ENCODE peak calls at places on chromosomes 16 and 17, in seven cellular contexts. J, C, Q, W, U, R and N are unnamed samples.
A peak's percentile ranks its signal among the peaks of the same experiment; 100 is the strongest.

GRCh38 chr17:76911299-76912007 is 43.2 kb downstream of the MGAT5B start:
- DNase-seq in W (no peak), J (no peak), U (no peak), C (no peak), Q (no peak), R (no peak), N (no peak)

GRCh38 chr17:78315355-78316114 is 44.3 kb downstream of the SOCS3 start:
- DNase-seq in Q (peak; percentile 92), C (peak; percentile 94), R (peak; percentile 26), W (peak; percentile 97), J (no peak), U (peak; percentile 93), N (peak; percentile 65)

GRCh38 chr16:80887062-80887461 is 82.7 kb upstream of the CDYL2 start:
- DNase-seq in W (no peak), J (no peak), R (no peak), Q (no peak), U (no peak), C (no peak), N (no peak)

GRCh38 chr17:6995500-6996255 is at the start of gene ALOX12:
- DNase-seq in J (no peak), Q (no peak), C (no peak), R (no peak), W (no peak), U (peak; percentile 76), N (no peak)

GRCh38 chr17:46837521-46837920 is 13.9 kb upstream of the WNT9B start:
- DNase-seq in R (no peak), J (no peak), Q (no peak), U (no peak), C (no peak), W (no peak), N (no peak)

GRCh38 chr16:80778707-80779106 is 25.7 kb downstream of the CDYL2 start:
- DNase-seq in J (no peak), R (no peak), W (no peak), U (no peak), Q (no peak), C (peak; percentile 32), N (no peak)

GRCh38 chr17:80225230-80225629 is 5.0 kb downstream of the SLC26A11 start:
- DNase-seq in R (no peak), J (no peak), Q (no peak), W (no peak), U (no peak), C (no peak), N (no peak)

GRCh38 chr16:24609740-24610420 is 70.5 kb downstream of the RBBP6 start:
- DNase-seq in U (peak; percentile 70), C (peak; percentile 62), Q (peak; percentile 31), W (peak; percentile 78), R (no peak), J (no peak), N (peak; percentile 77)

GRCh38 chr16:46976550-46976949 is 3.1 kb upstream of the DNAJA2 start:
- DNase-seq in U (peak; percentile 24), W (no peak), R (no peak), J (no peak), C (no peak), Q (no peak), N (no peak)

GRCh38 chr16:81945665-81946064 is 65.6 kb downstream of the SDR42E1 start:
- DNase-seq in W (no peak), U (no peak), R (no peak), Q (peak; percentile 12), C (peak; percentile 56), J (no peak), N (no peak)

GRCh38 chr16:69376393-69377059 is 9.3 kb downstream of the TERF2 start:
- DNase-seq in R (no peak), W (no peak), U (no peak), C (no peak), Q (no peak), J (no peak), N (no peak)

GRCh38 chr17:33220031-33220430 is 73.1 kb downstream of the ASIC2 start:
- DNase-seq in J (no peak), R (no peak), W (no peak), U (no peak), C (no peak), Q (no peak), N (no peak)

GRCh38 chr17:50185724-50186545 is 15.5 kb downstream of the COL1A1 start:
- DNase-seq in Q (peak; percentile 54), W (no peak), J (no peak), U (no peak), R (no peak), C (peak; percentile 58), N (no peak)

GRCh38 chr16:55386534-55387296 is 62.7 kb downstream of the IRX6 start:
- DNase-seq in U (peak; percentile 71), W (no peak), R (no peak), J (no peak), C (no peak), Q (no peak), N (no peak)

GRCh38 chr17:73139296-73139695 is 25.5 kb upstream of the SSTR2 start:
- DNase-seq in J (no peak), Q (no peak), R (no peak), C (no peak), W (no peak), U (no peak), N (no peak)

GRCh38 chr16:19238386-19238785 is 47.1 kb upstream of the CLEC19A start:
- DNase-seq in U (no peak), W (peak; percentile 19), Q (no peak), C (no peak), R (no peak), J (no peak), N (no peak)

GRCh38 chr16:82653550-82654511 is 27.1 kb downstream of the CDH13 start:
- DNase-seq in R (peak; percentile 52), J (peak; percentile 39), Q (peak; percentile 95), W (no peak), C (peak; percentile 93), U (peak; percentile 87), N (peak; percentile 57)

GRCh38 chr17:78716814-78717393 is 65.2 kb downstream of the CYTH1 start:
- DNase-seq in Q (peak; percentile 22), U (peak; percentile 54), R (no peak), J (no peak), W (peak; percentile 74), C (peak; percentile 28), N (no peak)

GRCh38 chr17:3036800-3037199 is 26.6 kb downstream of the OR1D5 start:
- DNase-seq in U (no peak), Q (no peak), W (no peak), C (no peak), J (no peak), R (no peak), N (no peak)

DNA sequence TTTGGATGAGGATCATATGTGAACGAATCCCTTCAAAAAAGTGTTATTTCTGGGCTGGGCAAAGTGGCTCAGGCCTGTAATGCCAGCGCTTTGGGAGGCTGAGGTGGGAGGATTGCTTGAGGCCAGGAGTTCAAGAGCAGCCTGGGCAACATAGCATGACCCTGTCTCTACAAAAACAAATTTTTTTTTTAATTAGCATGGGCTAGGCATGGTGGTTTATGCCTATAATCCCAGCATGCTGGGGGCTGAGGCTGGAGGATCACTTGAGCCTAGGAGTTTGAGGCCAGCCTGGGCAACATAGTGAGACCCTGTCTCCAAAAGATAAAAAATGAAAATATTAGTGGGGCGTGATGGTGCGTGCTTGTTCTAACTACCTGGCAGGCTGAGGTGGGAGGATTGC is 4.6 kb downstream of the TAOK1 start:
- DNase-seq in J (no peak), R (no peak), U (no peak), Q (no peak), W (no peak), C (no peak), N (no peak)
- H3K4me3 ChIP-seq in J (no peak overlapping the region), R (no peak overlapping the region), U (no peak overlapping the region), Q (no peak overlapping the region), W (no peak overlapping the region), C (no peak overlapping the region), N (no peak overlapping the region)

DNA sequence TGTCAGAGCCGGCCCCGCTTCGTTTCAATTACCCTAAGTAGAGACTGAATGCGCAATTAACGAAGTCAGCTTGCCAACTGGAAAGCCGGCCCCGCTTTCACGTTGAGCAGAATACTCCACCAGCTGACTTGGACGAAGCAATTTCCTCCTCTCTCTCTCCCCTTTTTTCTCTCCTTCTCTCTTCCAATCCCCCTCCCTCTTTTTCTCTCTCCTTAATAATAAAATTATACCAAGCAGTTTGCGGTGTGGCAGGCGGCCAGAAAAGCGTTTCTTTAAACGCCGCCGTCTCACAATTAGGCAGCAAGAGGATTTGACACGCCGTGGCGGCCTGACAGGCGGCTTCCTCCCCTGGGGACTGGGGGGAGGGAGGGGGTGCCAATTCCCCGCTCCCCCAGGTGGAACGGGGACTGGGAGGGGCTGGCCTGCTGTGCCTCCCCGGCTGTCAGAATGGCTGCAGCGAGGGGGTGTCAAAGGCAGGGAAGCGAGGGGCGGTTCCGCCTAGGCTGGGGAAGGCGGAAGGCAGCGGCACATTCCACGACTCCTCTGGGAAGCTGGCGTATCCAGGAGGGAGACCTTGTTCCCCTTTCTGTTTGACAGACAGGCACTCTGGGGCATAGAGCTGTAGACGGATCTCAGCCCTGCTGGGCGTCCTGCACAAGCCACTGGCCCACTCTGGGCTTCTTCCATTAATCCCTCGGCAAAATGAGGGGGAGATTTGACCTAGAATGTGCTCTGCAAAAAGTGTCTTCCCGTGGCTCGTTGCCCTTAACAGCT is 52.8 kb downstream of the SREBF1 start:
- DNase-seq in Q (no peak), J (no peak), R (no peak), C (peak; percentile 38), W (no peak), U (no peak), N (peak; percentile 79)
- H3K4me3 ChIP-seq in Q (no peak overlapping the region), J (peak overlapping the region; percentile 48), R (peak overlapping the region; percentile 68), C (no peak overlapping the region), W (peak overlapping the region; percentile 76), U (no peak overlapping the region), N (peak overlapping the region; percentile 84)

GRCh38 chr17:59362811-59363205 is 31.4 kb downstream of the YPEL2 start:
- DNase-seq in Q (no peak), J (no peak), U (no peak), R (no peak), C (no peak), W (no peak), N (no peak)

GRCh38 chr17:59357929-59358328 is 26.5 kb downstream of the YPEL2 start:
- DNase-seq in W (no peak), J (no peak), R (no peak), C (peak; percentile 93), Q (peak; percentile 73), U (peak; percentile 90), N (no peak)

GRCh38 chr17:59365383-59365981 is 34.0 kb downstream of the YPEL2 start:
- DNase-seq in J (no peak), R (no peak), U (no peak), W (no peak), C (no peak), Q (no peak), N (no peak)

GRCh38 chr17:59361916-59362810 is 30.7 kb downstream of the YPEL2 start:
- DNase-seq in W (no peak), R (peak; percentile 15), U (peak; percentile 52), Q (peak; percentile 93), C (peak; percentile 91), J (no peak), N (no peak)

DNA sequence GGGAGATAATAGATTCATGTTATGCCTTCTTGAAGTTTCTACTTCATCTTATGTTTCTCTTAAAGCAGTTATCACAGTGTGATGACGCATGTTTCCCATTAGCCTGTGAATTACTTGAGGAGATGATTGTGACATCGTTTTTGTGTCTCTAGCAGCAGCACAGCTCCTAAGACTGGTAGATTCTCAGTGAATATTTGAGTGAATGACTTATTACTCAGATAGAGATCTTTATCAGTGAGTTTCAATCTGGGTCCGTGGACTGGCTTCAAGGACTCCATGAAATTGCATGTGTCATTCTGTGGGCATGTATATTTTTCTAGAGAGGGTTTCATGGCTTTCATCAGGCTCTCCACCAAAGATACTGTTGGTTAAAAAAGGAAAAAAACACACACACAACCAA is 29.9 kb downstream of the YPEL2 start:
- DNase-seq in J (no peak), R (no peak), U (peak; percentile 36), Q (peak; percentile 81), C (peak; percentile 96), W (no peak), N (no peak)
- H3K4me3 ChIP-seq in J (peak overlapping the region; percentile 93), R (no peak overlapping the region), U (no peak overlapping the region), Q (no peak overlapping the region), C (no peak overlapping the region), W (no peak overlapping the region), N (peak overlapping the region; percentile 39)

GRCh38 chr16:3003582-3004270 is 9.0 kb upstream of the CLDN9 start:
- DNase-seq in Q (peak; percentile 98), C (peak; percentile 99), W (peak; percentile 97), U (peak; percentile 100), R (peak; percentile 96), J (peak; percentile 94), N (peak; percentile 86)
- H3K4me3 ChIP-seq in Q (peak overlapping the region; percentile 19), C (no peak overlapping the region), W (no peak overlapping the region), U (no peak overlapping the region), R (no peak overlapping the region), J (no peak overlapping the region), N (no peak overlapping the region)